ENCODE peak calls at places on chromosomes 16 and 17, in seven cellular contexts. One of them, this sample, is unnamed.

GRCh38 chr17:3636908-3637373 is 381 bp downstream of the CTNS start:
- DNase-seq in BJ: no peak
- DNase-seq in thoracic aorta: no peak
- DNase-seq in WTC11: peak
- DNase-seq in glutamatergic neuron: peak
- DNase-seq in HL-60: no peak
- DNase-seq in thyroid gland: no peak
- DNase-seq in this sample: no peak

GRCh38 chr17:60439501-60439900 is 17.2 kb downstream of the CHCT1 start:
- DNase-seq in BJ: no peak
- DNase-seq in thoracic aorta: no peak
- DNase-seq in WTC11: no peak
- DNase-seq in glutamatergic neuron: no peak
- DNase-seq in HL-60: no peak
- DNase-seq in thyroid gland: no peak
- DNase-seq in this sample: peak

GRCh38 chr17:71495420-71495819 is 625.4 kb upstream of the SOX9 start:
- DNase-seq in BJ: no peak
- DNase-seq in thoracic aorta: no peak
- DNase-seq in WTC11: no peak
- DNase-seq in glutamatergic neuron: no peak
- DNase-seq in HL-60: no peak
- DNase-seq in thyroid gland: no peak
- DNase-seq in this sample: no peak

GRCh38 chr17:71900830-71901229 is 220.0 kb upstream of the SOX9 start:
- DNase-seq in BJ: no peak
- DNase-seq in thoracic aorta: no peak
- DNase-seq in WTC11: no peak
- DNase-seq in glutamatergic neuron: no peak
- DNase-seq in HL-60: no peak
- DNase-seq in thyroid gland: no peak
- DNase-seq in this sample: no peak

GRCh38 chr17:55266051-55266957 is 1.5 kb downstream of the HLF start:
- DNase-seq in BJ: no peak
- DNase-seq in thoracic aorta: no peak
- DNase-seq in WTC11: peak
- DNase-seq in glutamatergic neuron: no peak
- DNase-seq in HL-60: no peak
- DNase-seq in thyroid gland: peak
- DNase-seq in this sample: no peak

GRCh38 chr17:58085039-58085715 is 2.0 kb downstream of the DYNLL2 start:
- DNase-seq in BJ: no peak
- DNase-seq in thoracic aorta: no peak
- DNase-seq in WTC11: no peak
- DNase-seq in glutamatergic neuron: no peak
- DNase-seq in HL-60: no peak
- DNase-seq in thyroid gland: peak
- DNase-seq in this sample: no peak

GRCh38 chr16:72469932-72470331 is 298.0 kb upstream of the PMFBP1 start:
- DNase-seq in BJ: no peak
- DNase-seq in thoracic aorta: no peak
- DNase-seq in WTC11: no peak
- DNase-seq in glutamatergic neuron: no peak
- DNase-seq in HL-60: no peak
- DNase-seq in thyroid gland: no peak
- DNase-seq in this sample: no peak

GRCh38 chr16:31513126-31513525 is 4.9 kb upstream of the RUSF1 start:
- DNase-seq in BJ: peak
- DNase-seq in thoracic aorta: no peak
- DNase-seq in WTC11: no peak
- DNase-seq in glutamatergic neuron: no peak
- DNase-seq in HL-60: no peak
- DNase-seq in thyroid gland: no peak
- DNase-seq in this sample: no peak

GRCh38 chr16:58027341-58028167 is 2.0 kb downstream of the MMP15 start:
- DNase-seq in BJ: no peak
- DNase-seq in thoracic aorta: no peak
- DNase-seq in WTC11: peak
- DNase-seq in glutamatergic neuron: peak
- DNase-seq in HL-60: no peak
- DNase-seq in thyroid gland: peak
- DNase-seq in this sample: no peak

GRCh38 chr16:78503501-78504110 is 404.2 kb downstream of the WWOX start:
- DNase-seq in BJ: no peak
- DNase-seq in thoracic aorta: peak
- DNase-seq in WTC11: peak
- DNase-seq in glutamatergic neuron: peak
- DNase-seq in HL-60: peak
- DNase-seq in thyroid gland: peak
- DNase-seq in this sample: peak

GRCh38 chr17:41784207-41784744 is 2.2 kb downstream of the JUP start:
- DNase-seq in BJ: no peak
- DNase-seq in thoracic aorta: no peak
- DNase-seq in WTC11: peak
- DNase-seq in glutamatergic neuron: no peak
- DNase-seq in HL-60: peak
- DNase-seq in thyroid gland: peak
- DNase-seq in this sample: peak

GRCh38 chr17:9016941-9017552 is 4.3 kb upstream of the NTN1 start:
- DNase-seq in BJ: no peak
- DNase-seq in thoracic aorta: no peak
- DNase-seq in WTC11: no peak
- DNase-seq in glutamatergic neuron: no peak
- DNase-seq in HL-60: no peak
- DNase-seq in thyroid gland: no peak
- DNase-seq in this sample: no peak

GRCh38 chr16:81758376-81758775 is 20.7 kb upstream of the PLCG2 start:
- DNase-seq in BJ: no peak
- DNase-seq in thoracic aorta: no peak
- DNase-seq in WTC11: no peak
- DNase-seq in glutamatergic neuron: no peak
- DNase-seq in HL-60: no peak
- DNase-seq in thyroid gland: no peak
- DNase-seq in this sample: no peak

GRCh38 chr16:81608515-81609209 is 164.1 kb downstream of the CMIP start:
- DNase-seq in BJ: no peak
- DNase-seq in thoracic aorta: no peak
- DNase-seq in WTC11: no peak
- DNase-seq in glutamatergic neuron: no peak
- DNase-seq in HL-60: peak
- DNase-seq in thyroid gland: no peak
- DNase-seq in this sample: peak

GRCh38 chr16:51898872-51899271 is 648.1 kb downstream of the TOX3 start:
- DNase-seq in BJ: no peak
- DNase-seq in thoracic aorta: no peak
- DNase-seq in WTC11: no peak
- DNase-seq in glutamatergic neuron: no peak
- DNase-seq in HL-60: no peak
- DNase-seq in thyroid gland: no peak
- DNase-seq in this sample: no peak

GRCh38 chr17:81064746-81065475 is 30.0 kb downstream of the BAIAP2 start:
- DNase-seq in BJ: no peak
- DNase-seq in thoracic aorta: no peak
- DNase-seq in WTC11: no peak
- DNase-seq in glutamatergic neuron: no peak
- DNase-seq in HL-60: no peak
- DNase-seq in thyroid gland: peak
- DNase-seq in this sample: no peak

GRCh38 chr16:83494459-83494858 is 313.3 kb upstream of the HSBP1 start:
- DNase-seq in BJ: no peak
- DNase-seq in thoracic aorta: no peak
- DNase-seq in WTC11: no peak
- DNase-seq in glutamatergic neuron: no peak
- DNase-seq in HL-60: no peak
- DNase-seq in thyroid gland: no peak
- DNase-seq in this sample: no peak

GRCh38 chr16:75919664-75920063 is 193.4 kb upstream of the CPHXL start:
- DNase-seq in BJ: no peak
- DNase-seq in thoracic aorta: no peak
- DNase-seq in WTC11: no peak
- DNase-seq in glutamatergic neuron: no peak
- DNase-seq in HL-60: no peak
- DNase-seq in thyroid gland: peak
- DNase-seq in this sample: no peak

GRCh38 chr17:38344127-38344745 is 480 bp upstream of the GPR179 start:
- DNase-seq in BJ: no peak
- DNase-seq in thoracic aorta: no peak
- DNase-seq in WTC11: no peak
- DNase-seq in glutamatergic neuron: no peak
- DNase-seq in HL-60: no peak
- DNase-seq in thyroid gland: no peak
- DNase-seq in this sample: no peak

GRCh38 chr17:1919206-1919605 is 89.4 kb downstream of the RPA1 start:
- DNase-seq in BJ: no peak
- DNase-seq in thoracic aorta: no peak
- DNase-seq in WTC11: no peak
- DNase-seq in glutamatergic neuron: peak
- DNase-seq in HL-60: no peak
- DNase-seq in thyroid gland: no peak
- DNase-seq in this sample: no peak

GRCh38 chr17:41676058-41676419 is 12.6 kb upstream of the EIF1 start:
- DNase-seq in BJ: no peak
- DNase-seq in thoracic aorta: no peak
- DNase-seq in WTC11: no peak
- DNase-seq in glutamatergic neuron: no peak
- DNase-seq in HL-60: no peak
- DNase-seq in thyroid gland: no peak
- DNase-seq in this sample: no peak

GRCh38 chr17:76635039-76635438 is 8.5 kb downstream of the ST6GALNAC1 start:
- DNase-seq in BJ: no peak
- DNase-seq in thoracic aorta: no peak
- DNase-seq in WTC11: no peak
- DNase-seq in glutamatergic neuron: no peak
- DNase-seq in HL-60: no peak
- DNase-seq in thyroid gland: no peak
- DNase-seq in this sample: no peak

GRCh38 chr17:40065041-40065770 is 2.4 kb downstream of the THRA start:
- DNase-seq in BJ: no peak
- DNase-seq in thoracic aorta: no peak
- DNase-seq in WTC11: no peak
- DNase-seq in glutamatergic neuron: no peak
- DNase-seq in HL-60: no peak
- DNase-seq in thyroid gland: peak
- DNase-seq in this sample: no peak

GRCh38 chr17:44002141-44002848 is 2.1 kb upstream of the NAGS start:
- DNase-seq in BJ: peak
- DNase-seq in thoracic aorta: no peak
- DNase-seq in WTC11: no peak
- DNase-seq in glutamatergic neuron: no peak
- DNase-seq in HL-60: no peak
- DNase-seq in thyroid gland: no peak
- DNase-seq in this sample: no peak

GRCh38 chr17:50361561-50362480 is 11.2 kb downstream of the MRPL27 start:
- DNase-seq in BJ: no peak
- DNase-seq in thoracic aorta: no peak
- DNase-seq in WTC11: peak
- DNase-seq in glutamatergic neuron: peak
- DNase-seq in HL-60: peak
- DNase-seq in thyroid gland: peak
- DNase-seq in this sample: peak

GRCh38 chr16:67445913-67446907 is 15.3 kb downstream of the HSD11B2 start:
- DNase-seq in BJ: no peak
- DNase-seq in thoracic aorta: no peak
- DNase-seq in WTC11: no peak
- DNase-seq in glutamatergic neuron: no peak
- DNase-seq in HL-60: no peak
- DNase-seq in thyroid gland: no peak
- DNase-seq in this sample: no peak

GRCh38 chr17:77529328-77529650 is 388.5 kb downstream of the SEC14L1 start:
- DNase-seq in BJ: no peak
- DNase-seq in thoracic aorta: no peak
- DNase-seq in WTC11: no peak
- DNase-seq in glutamatergic neuron: no peak
- DNase-seq in HL-60: no peak
- DNase-seq in thyroid gland: no peak
- DNase-seq in this sample: no peak

GRCh38 chr17:18143044-18143936 is 34.7 kb downstream of the MYO15A start:
- DNase-seq in BJ: no peak
- DNase-seq in thoracic aorta: no peak
- DNase-seq in WTC11: peak
- DNase-seq in glutamatergic neuron: no peak
- DNase-seq in HL-60: no peak
- DNase-seq in thyroid gland: no peak
- DNase-seq in this sample: peak
- TF ChIP-seq CTCF in BJ: peak
- TF ChIP-seq CTCF in thoracic aorta: no peak
- TF ChIP-seq CTCF in WTC11: peak
- TF ChIP-seq CTCF in glutamatergic neuron: no peak
- TF ChIP-seq CTCF in HL-60: peak
- TF ChIP-seq CTCF in thyroid gland: no peak
- TF ChIP-seq CTCF in this sample: peak

DNA sequence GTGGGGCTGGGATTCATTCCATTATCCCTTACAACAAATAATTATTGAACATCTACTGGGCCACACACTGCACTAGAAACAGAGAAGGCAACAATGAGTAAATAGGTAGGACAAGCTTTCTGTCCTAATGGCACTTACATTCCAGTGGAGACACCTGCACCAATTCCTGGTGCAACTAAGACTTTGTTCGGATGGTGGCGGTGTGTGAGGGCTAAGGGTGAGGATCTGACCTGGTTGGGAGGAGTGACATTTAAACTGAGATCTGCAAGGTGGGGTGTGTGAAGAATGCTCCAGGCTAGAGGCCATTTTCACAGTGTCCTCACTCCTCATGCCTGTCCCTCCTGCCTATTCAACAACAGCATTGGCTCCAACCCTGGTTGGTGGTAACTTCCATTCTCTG is 510.0 kb downstream of the XYLT1 start:
- DNase-seq in BJ: no peak
- DNase-seq in thoracic aorta: no peak
- DNase-seq in WTC11: peak
- DNase-seq in glutamatergic neuron: no peak
- DNase-seq in HL-60: no peak
- DNase-seq in thyroid gland: no peak
- DNase-seq in this sample: no peak
- TF ChIP-seq CTCF in BJ: no peak
- TF ChIP-seq CTCF in thoracic aorta: no peak
- TF ChIP-seq CTCF in WTC11: no peak
- TF ChIP-seq CTCF in glutamatergic neuron: no peak
- TF ChIP-seq CTCF in HL-60: no peak
- TF ChIP-seq CTCF in thyroid gland: no peak
- TF ChIP-seq CTCF in this sample: no peak

GRCh38 chr16:74797414-74797813 is 22.8 kb upstream of the FA2H start:
- DNase-seq in BJ: no peak
- DNase-seq in thoracic aorta: no peak
- DNase-seq in WTC11: no peak
- DNase-seq in glutamatergic neuron: no peak
- DNase-seq in HL-60: no peak
- DNase-seq in thyroid gland: no peak
- DNase-seq in this sample: no peak

GRCh38 chr16:74792225-74792624 is 17.6 kb upstream of the FA2H start:
- DNase-seq in BJ: no peak
- DNase-seq in thoracic aorta: no peak
- DNase-seq in WTC11: no peak
- DNase-seq in glutamatergic neuron: no peak
- DNase-seq in HL-60: no peak
- DNase-seq in thyroid gland: no peak
- DNase-seq in this sample: no peak

GRCh38 chr16:74793571-74793970 is 19.0 kb upstream of the FA2H start:
- DNase-seq in BJ: no peak
- DNase-seq in thoracic aorta: no peak
- DNase-seq in WTC11: no peak
- DNase-seq in glutamatergic neuron: no peak
- DNase-seq in HL-60: no peak
- DNase-seq in thyroid gland: no peak
- DNase-seq in this sample: no peak
- TF ChIP-seq CTCF in BJ: no peak
- TF ChIP-seq CTCF in thoracic aorta: no peak
- TF ChIP-seq CTCF in WTC11: no peak
- TF ChIP-seq CTCF in glutamatergic neuron: no peak
- TF ChIP-seq CTCF in HL-60: no peak
- TF ChIP-seq CTCF in thyroid gland: no peak
- TF ChIP-seq CTCF in this sample: no peak

GRCh38 chr17:48471807-48472484 is 41.9 kb upstream of the SKAP1 start:
- DNase-seq in BJ: no peak
- DNase-seq in thoracic aorta: no peak
- DNase-seq in WTC11: no peak
- DNase-seq in glutamatergic neuron: no peak
- DNase-seq in HL-60: no peak
- DNase-seq in thyroid gland: no peak
- DNase-seq in this sample: no peak
- TF ChIP-seq CTCF in BJ: no peak
- TF ChIP-seq CTCF in thoracic aorta: no peak
- TF ChIP-seq CTCF in WTC11: no peak
- TF ChIP-seq CTCF in glutamatergic neuron: no peak
- TF ChIP-seq CTCF in HL-60: no peak
- TF ChIP-seq CTCF in thyroid gland: no peak
- TF ChIP-seq CTCF in this sample: no peak

This sample was measured in GM10248.